ENCODE peak calls at places on chromosomes 2 and 18, in six cellular contexts. A is GM12878, D is K562, F is HepG2, Y is SK-N-SH, L is H1. W is an unnamed sample.

GRCh38 chr2:174485763-174486613 is 841 bp downstream of the GPR155 start:
- DNase-seq in A (no peak), D (peak; percentile 26), F (no peak), Y (peak; percentile 49), L (no peak), W (no peak)

GRCh38 chr18:4130734-4131719 is 324.1 kb downstream of the DLGAP1 start:
- DNase-seq in A (no peak), D (no peak), F (no peak), Y (no peak), L (no peak), W (no peak)

GRCh38 chr18:47953471-47953931 is 23.0 kb upstream of the SMAD2 start:
- DNase-seq in A (no peak), D (no peak), F (no peak), Y (no peak), L (no peak), W (peak; percentile 98)

GRCh38 chr2:212970132-212970531 is 181.3 kb downstream of the IKZF2 start:
- DNase-seq in A (no peak), D (no peak), F (no peak), Y (no peak), L (no peak), W (no peak)

GRCh38 chr2:240244543-240244942 is 104.1 kb upstream of the OTOS start:
- DNase-seq in A (no peak), D (no peak), F (no peak), Y (no peak), L (no peak), W (no peak)

GRCh38 chr2:158529379-158530110 is 72.8 kb downstream of the PKP4 start:
- DNase-seq in A (no peak), D (no peak), F (no peak), Y (no peak), L (no peak), W (no peak)

GRCh38 chr2:237475704-237476107 is 11.3 kb upstream of the MLPH start:
- DNase-seq in A (no peak), D (peak; percentile 16), F (no peak), Y (no peak), L (no peak), W (no peak)

GRCh38 chr18:43757273-43757672 is 480.0 kb upstream of the SYT4 start:
- DNase-seq in A (no peak), D (no peak), F (no peak), Y (no peak), L (no peak), W (no peak)

GRCh38 chr18:73741946-73742345 is 405.7 kb downstream of the FBXO15 start:
- DNase-seq in A (no peak), D (no peak), F (no peak), Y (no peak), L (no peak), W (no peak)

GRCh38 chr18:11951390-11951851 is 29.9 kb upstream of the IMPA2 start:
- DNase-seq in A (no peak), D (peak; percentile 16), F (no peak), Y (no peak), L (no peak), W (no peak)

GRCh38 chr18:11950824-11951223 is 30.5 kb upstream of the IMPA2 start:
- DNase-seq in A (no peak), D (no peak), F (no peak), Y (no peak), L (no peak), W (no peak)

GRCh38 chr18:11947214-11948119 is 33.8 kb upstream of the IMPA2 start:
- DNase-seq in A (peak; percentile 69), D (peak; percentile 79), F (peak; percentile 79), Y (no peak), L (peak; percentile 83), W (peak; percentile 98)

GRCh38 chr18:11946756-11947155 is 34.6 kb upstream of the IMPA2 start:
- DNase-seq in A (no peak), D (no peak), F (no peak), Y (no peak), L (no peak), W (peak; percentile 43)

DNA sequence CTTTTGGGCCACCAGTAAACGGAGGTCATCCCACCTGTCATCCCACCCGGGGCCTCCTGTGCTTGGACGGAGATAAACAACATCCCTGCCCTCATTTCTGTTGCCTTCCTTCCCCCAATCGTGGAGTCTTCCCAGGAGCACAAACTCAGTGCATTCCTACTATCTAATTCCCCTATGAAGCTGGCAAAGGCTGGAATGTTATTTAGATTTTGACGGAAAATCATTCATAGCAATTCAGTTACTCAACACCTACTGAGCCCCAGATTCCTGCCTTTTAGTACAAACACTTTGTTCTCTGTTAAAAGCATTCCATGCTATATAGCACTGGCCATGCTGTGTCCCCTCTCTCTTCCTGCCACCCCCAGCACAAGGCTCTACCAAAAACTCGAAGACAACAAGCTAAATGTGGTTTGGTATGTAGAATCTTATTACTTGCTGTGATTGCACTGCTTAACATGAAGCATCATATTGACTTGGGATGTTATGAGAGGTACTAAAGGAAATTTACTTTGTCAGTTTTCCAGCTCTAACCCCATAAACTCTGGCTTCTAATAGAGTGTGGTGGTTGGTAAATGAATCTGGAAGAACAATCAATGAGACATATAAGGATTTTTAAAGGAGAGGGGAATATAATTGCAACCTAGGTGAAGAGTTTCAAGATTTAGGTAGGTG is 32.3 kb upstream of the IMPA2 start:
- DNase-seq in A (no peak), D (no peak), F (peak; percentile 41), Y (no peak), L (no peak), W (no peak)
- TF ChIP-seq GABPA in A (no peak), D (no peak), F (no peak), Y (no peak), L (no peak), W (no peak)

GRCh38 chr2:33437815-33438214 is 38.6 kb upstream of the RASGRP3 start:
- DNase-seq in A (no peak), D (no peak), F (no peak), Y (no peak), L (no peak), W (no peak)

GRCh38 chr2:33444961-33445360 is 31.5 kb upstream of the RASGRP3 start:
- DNase-seq in A (no peak), D (no peak), F (no peak), Y (no peak), L (no peak), W (no peak)

GRCh38 chr2:33442528-33443069 is 33.9 kb upstream of the RASGRP3 start:
- DNase-seq in A (no peak), D (no peak), F (no peak), Y (no peak), L (no peak), W (no peak)

GRCh38 chr2:33443272-33443829 is 33.1 kb upstream of the RASGRP3 start:
- DNase-seq in A (no peak), D (no peak), F (no peak), Y (no peak), L (no peak), W (peak; percentile 19)

DNA sequence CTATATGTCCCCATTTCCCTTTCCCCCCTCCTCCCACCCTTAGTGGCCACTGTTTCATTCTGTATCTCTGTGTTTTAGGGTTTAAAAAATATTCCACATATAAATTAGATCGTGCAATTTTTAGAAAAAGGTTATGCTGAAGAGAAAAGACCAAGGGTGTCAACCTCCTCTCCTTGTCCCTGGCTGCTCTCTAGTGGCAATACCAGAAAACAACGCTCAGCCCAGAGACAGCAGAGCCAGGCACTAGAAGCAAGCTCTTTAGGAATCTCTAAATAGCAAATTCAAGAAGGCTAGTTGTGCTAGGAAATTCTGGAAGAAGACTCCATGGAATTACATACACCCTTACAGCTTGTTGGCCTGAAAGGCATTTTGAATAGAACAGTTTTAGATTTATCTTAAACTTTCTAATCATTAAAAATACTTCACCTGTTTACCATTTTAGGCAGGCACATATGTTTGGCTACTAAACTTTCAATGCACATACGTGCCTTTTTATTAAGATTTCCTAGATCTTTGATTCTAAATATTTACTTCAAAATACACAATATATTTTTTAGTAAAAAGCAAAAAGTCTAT is 35.1 kb upstream of the RASGRP3 start:
- DNase-seq in A (no peak), D (peak; percentile 25), F (peak; percentile 34), Y (peak; percentile 56), L (no peak), W (no peak)
- TF ChIP-seq POLR2AphosphoS5 in A (no peak), D (no peak), F (no peak), Y (no peak), L (no peak), W (no peak)

DNA sequence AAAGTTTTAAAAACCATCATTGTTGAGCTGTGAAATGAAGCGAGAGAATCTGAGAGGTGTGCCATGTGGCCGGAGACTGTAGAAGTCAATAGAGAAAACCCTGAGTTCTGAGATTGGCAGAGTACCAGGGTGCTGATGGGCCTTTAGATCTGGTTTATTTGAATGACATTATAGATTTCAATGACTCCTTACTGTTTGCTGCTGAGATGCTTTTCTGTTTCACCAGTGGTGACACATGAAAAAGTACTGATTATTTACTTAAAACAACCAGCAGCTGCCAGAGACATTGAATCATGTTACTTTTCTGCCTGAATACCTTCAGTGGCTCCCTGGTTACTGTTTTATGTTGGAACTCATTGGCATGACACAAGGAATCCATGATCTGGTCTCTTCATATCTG is 602.7 kb upstream of the ZNF804A start:
- DNase-seq in A (no peak), D (no peak), F (no peak), Y (no peak), L (no peak), W (no peak)
- TF ChIP-seq GABPA in A (no peak), D (no peak), F (no peak), Y (no peak), L (no peak), W (no peak)

DNA sequence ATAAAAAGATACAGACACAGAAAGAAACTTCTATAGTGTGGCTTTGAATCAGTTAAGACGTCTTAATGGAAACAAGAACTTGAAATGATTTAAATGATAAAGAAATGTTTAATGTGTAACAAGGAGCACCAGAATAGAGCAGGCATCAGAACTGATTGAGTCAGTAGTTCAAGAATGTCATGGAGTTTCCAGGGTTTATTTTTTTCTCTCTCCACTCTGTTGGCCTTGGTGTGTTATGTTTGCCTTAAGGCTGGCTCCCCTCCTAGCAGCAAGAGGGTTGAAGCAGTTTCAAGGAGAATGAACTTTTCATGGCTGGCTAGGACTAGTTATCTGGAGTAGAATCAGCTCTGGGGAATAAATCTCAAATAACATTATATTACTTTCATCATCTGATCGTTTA is 13.4 kb upstream of the GLS start:
- DNase-seq in A (no peak), D (no peak), F (no peak), Y (no peak), L (no peak), W (no peak)
- TF ChIP-seq POLR2AphosphoS5 in A (no peak), D (no peak), F (no peak), Y (no peak), L (no peak), W (no peak)

DNA sequence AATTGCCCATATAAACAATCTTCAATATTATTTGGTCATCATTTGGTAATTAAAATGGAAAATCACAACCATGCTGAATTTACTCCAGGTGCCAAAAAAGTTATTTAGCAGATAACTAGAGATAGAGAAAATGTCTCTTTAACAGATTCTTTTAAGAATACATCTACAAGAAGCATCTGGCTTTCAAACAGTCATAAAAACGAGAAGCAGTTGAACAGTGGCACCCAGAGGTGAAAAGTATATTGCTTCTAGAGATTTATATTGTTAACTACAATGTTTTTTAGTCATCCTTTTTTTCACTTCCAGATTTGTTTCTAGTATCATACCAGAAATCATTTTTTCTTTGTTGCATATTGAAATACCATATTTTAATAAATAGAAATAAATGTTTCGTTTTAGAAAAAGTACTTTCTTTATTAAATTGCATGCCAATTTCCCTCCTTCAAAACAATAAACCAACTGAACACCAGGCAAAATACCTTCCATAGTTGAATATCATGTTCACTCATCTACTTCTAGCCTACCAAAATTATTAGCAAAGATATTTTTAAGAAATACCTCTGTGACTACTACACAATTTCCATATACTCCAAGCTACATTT is 65.4 kb upstream of the HNRNPA3 start:
- DNase-seq in A (peak; percentile 40), D (peak; percentile 48), F (peak; percentile 55), Y (peak; percentile 40), L (no peak), W (peak; percentile 23)
- TF ChIP-seq GABPA in A (no peak), D (no peak), F (no peak), Y (no peak), L (no peak), W (no peak)

W was measured in HL-60.